ENCODE peak calls at places on chromosomes 6 and 20, in ten cellular contexts. One of them, this sample, is unnamed.

GRCh38 chr20:9142809-9143208 is 73.9 kb downstream of the PLCB4 start:
- DNase-seq in NCI-H1092: no peak
- DNase-seq in progenitor cell of endocrine pancreas: no peak
- DNase-seq in stimulated activated CD8-positive, alpha-beta memory T cell treated with anti-CD3 and anti-CD28 coated beads, Interleukin-12 subunit alpha, Interleukin-12 subunit beta, amount 100 ng/mL, for 1 hour: no peak
- DNase-seq in HT-29: no peak
- DNase-seq in activated T-cell treated with anti-CD3 and anti-CD28 coated beads for 24 hours: no peak
- DNase-seq in fibroblast of lung: no peak
- DNase-seq in left lung: no peak
- DNase-seq in NCI-H460: no peak
- DNase-seq in A549: no peak
- DNase-seq in this sample: no peak

GRCh38 chr6:23656257-23656731 is 469.7 kb upstream of the NRSN1 start:
- DNase-seq in NCI-H1092: peak; percentile 82
- DNase-seq in stimulated activated CD8-positive, alpha-beta memory T cell treated with anti-CD3 and anti-CD28 coated beads, Interleukin-12 subunit alpha, Interleukin-12 subunit beta, amount 100 ng/mL, for 1 hour: no peak
- DNase-seq in A549: no peak
- DNase-seq in HT-29: no peak
- DNase-seq in fibroblast of lung: peak; percentile 17
- DNase-seq in left lung: no peak
- DNase-seq in NCI-H460: no peak
- DNase-seq in progenitor cell of endocrine pancreas: no peak
- DNase-seq in activated T-cell treated with anti-CD3 and anti-CD28 coated beads for 24 hours: no peak
- DNase-seq in this sample: no peak

GRCh38 chr20:23199356-23199755 is 113.2 kb upstream of the CD93 start:
- DNase-seq in progenitor cell of endocrine pancreas: no peak
- DNase-seq in activated T-cell treated with anti-CD3 and anti-CD28 coated beads for 24 hours: no peak
- DNase-seq in HT-29: no peak
- DNase-seq in NCI-H460: no peak
- DNase-seq in A549: no peak
- DNase-seq in NCI-H1092: no peak
- DNase-seq in fibroblast of lung: no peak
- DNase-seq in stimulated activated CD8-positive, alpha-beta memory T cell treated with anti-CD3 and anti-CD28 coated beads, Interleukin-12 subunit alpha, Interleukin-12 subunit beta, amount 100 ng/mL, for 1 hour: no peak
- DNase-seq in left lung: no peak
- DNase-seq in this sample: no peak

GRCh38 chr6:158332237-158332636 is 20.0 kb downstream of the TULP4 start:
- DNase-seq in left lung: no peak
- DNase-seq in NCI-H1092: no peak
- DNase-seq in HT-29: no peak
- DNase-seq in NCI-H460: no peak
- DNase-seq in stimulated activated CD8-positive, alpha-beta memory T cell treated with anti-CD3 and anti-CD28 coated beads, Interleukin-12 subunit alpha, Interleukin-12 subunit beta, amount 100 ng/mL, for 1 hour: no peak
- DNase-seq in progenitor cell of endocrine pancreas: no peak
- DNase-seq in fibroblast of lung: no peak
- DNase-seq in A549: no peak
- DNase-seq in activated T-cell treated with anti-CD3 and anti-CD28 coated beads for 24 hours: no peak
- DNase-seq in this sample: no peak

GRCh38 chr6:137240168-137240567 is 21.0 kb upstream of the IFNGR1 start:
- DNase-seq in HT-29: no peak
- DNase-seq in left lung: peak; percentile 82
- DNase-seq in activated T-cell treated with anti-CD3 and anti-CD28 coated beads for 24 hours: no peak
- DNase-seq in stimulated activated CD8-positive, alpha-beta memory T cell treated with anti-CD3 and anti-CD28 coated beads, Interleukin-12 subunit alpha, Interleukin-12 subunit beta, amount 100 ng/mL, for 1 hour: no peak
- DNase-seq in fibroblast of lung: peak; percentile 68
- DNase-seq in NCI-H1092: no peak
- DNase-seq in NCI-H460: no peak
- DNase-seq in A549: no peak
- DNase-seq in progenitor cell of endocrine pancreas: no peak
- DNase-seq in this sample: no peak

GRCh38 chr6:157711060-157711459 is 112.0 kb upstream of the SNX9 start:
- DNase-seq in NCI-H1092: no peak
- DNase-seq in stimulated activated CD8-positive, alpha-beta memory T cell treated with anti-CD3 and anti-CD28 coated beads, Interleukin-12 subunit alpha, Interleukin-12 subunit beta, amount 100 ng/mL, for 1 hour: no peak
- DNase-seq in activated T-cell treated with anti-CD3 and anti-CD28 coated beads for 24 hours: no peak
- DNase-seq in NCI-H460: no peak
- DNase-seq in fibroblast of lung: no peak
- DNase-seq in progenitor cell of endocrine pancreas: no peak
- DNase-seq in HT-29: no peak
- DNase-seq in left lung: no peak
- DNase-seq in A549: no peak
- DNase-seq in this sample: no peak

GRCh38 chr20:36852187-36852586 is 23.8 kb upstream of the TLDC2 start:
- DNase-seq in progenitor cell of endocrine pancreas: no peak
- DNase-seq in fibroblast of lung: no peak
- DNase-seq in A549: no peak
- DNase-seq in NCI-H1092: no peak
- DNase-seq in left lung: no peak
- DNase-seq in NCI-H460: no peak
- DNase-seq in activated T-cell treated with anti-CD3 and anti-CD28 coated beads for 24 hours: no peak
- DNase-seq in stimulated activated CD8-positive, alpha-beta memory T cell treated with anti-CD3 and anti-CD28 coated beads, Interleukin-12 subunit alpha, Interleukin-12 subunit beta, amount 100 ng/mL, for 1 hour: no peak
- DNase-seq in HT-29: no peak
- DNase-seq in this sample: no peak

GRCh38 chr6:163828038-163828790 is 413.7 kb downstream of the QKI start:
- DNase-seq in HT-29: no peak
- DNase-seq in left lung: no peak
- DNase-seq in NCI-H460: no peak
- DNase-seq in activated T-cell treated with anti-CD3 and anti-CD28 coated beads for 24 hours: no peak
- DNase-seq in fibroblast of lung: peak; percentile 53
- DNase-seq in NCI-H1092: no peak
- DNase-seq in A549: no peak
- DNase-seq in progenitor cell of endocrine pancreas: no peak
- DNase-seq in stimulated activated CD8-positive, alpha-beta memory T cell treated with anti-CD3 and anti-CD28 coated beads, Interleukin-12 subunit alpha, Interleukin-12 subunit beta, amount 100 ng/mL, for 1 hour: no peak
- DNase-seq in this sample: no peak